ENCODE peak calls at places on chromosomes 7 and 10, in eight cellular contexts. M is DND-41, F is NT2/D1, T is aorta, R is Caco-2, S is sigmoid colon, H is left ventricle myocardium inferior, J is mucosa of descending colon. Q is an unnamed sample.
A peak's percentile ranks its signal among the peaks of the same experiment; 100 is the strongest.

GRCh38 chr7:131194070-131194865 is 133.4 kb upstream of the MKLN1 start:
- DNase-seq in M (no peak), J (no peak), R (no peak), S (no peak), H (no peak), T (no peak), F (no peak), Q (no peak)

GRCh38 chr10:91691981-91692380 is 59.1 kb upstream of the PPP1R3C start:
- DNase-seq in F (no peak), S (no peak), R (no peak), T (no peak), H (no peak), M (no peak), J (no peak), Q (no peak)

GRCh38 chr7:127769696-127770400 is 117.9 kb downstream of the SND1 start:
- DNase-seq in H (no peak), T (no peak), R (no peak), M (no peak), F (no peak), J (no peak), S (no peak), Q (no peak)

GRCh38 chr7:14191686-14192098 is 202.2 kb upstream of the ETV1 start:
- DNase-seq in R (no peak), H (no peak), T (no peak), S (no peak), J (no peak), F (no peak), M (no peak), Q (no peak)

GRCh38 chr7:127391591-127392181 is 822 bp downstream of the ZNF800 start:
- DNase-seq in H (no peak), T (no peak), S (no peak), M (peak; percentile 54), J (peak; percentile 77), R (peak; percentile 59), F (peak; percentile 1), Q (no peak)

GRCh38 chr7:74401137-74401859 is 52.4 kb upstream of the GTF2IRD1 start:
- DNase-seq in F (peak; percentile 71), R (peak; percentile 83), M (peak; percentile 72), H (peak; percentile 63), J (peak; percentile 77), T (peak; percentile 89), S (peak; percentile 83), Q (peak; percentile 90)

GRCh38 chr10:35340975-35341374 is 4.7 kb downstream of the CCNY start:
- DNase-seq in M (no peak), R (peak; percentile 13), T (no peak), F (no peak), J (no peak), H (no peak), S (no peak), Q (no peak)

GRCh38 chr7:121330053-121330833 is 1.4 kb downstream of the WNT16 start:
- DNase-seq in T (no peak), S (no peak), M (no peak), F (peak; percentile 32), J (peak; percentile 35), R (no peak), H (no peak), Q (no peak)

GRCh38 chr7:101690061-101690460 is 61.0 kb upstream of the MYL10 start:
- DNase-seq in F (no peak), R (no peak), S (no peak), J (peak; percentile 68), H (peak; percentile 23), T (no peak), M (no peak), Q (no peak)

GRCh38 chr7:116652793-116653192 is 19.2 kb upstream of the MET start:
- DNase-seq in T (no peak), R (no peak), H (no peak), F (no peak), S (no peak), J (no peak), M (no peak), Q (no peak)

GRCh38 chr10:21662635-21663034 is 128.6 kb downstream of the MLLT10 start:
- DNase-seq in J (no peak), M (no peak), F (no peak), H (no peak), T (no peak), R (no peak), S (no peak), Q (no peak)

GRCh38 chr10:6218692-6219493 is 16.2 kb downstream of the PFKFB3 start:
- DNase-seq in H (no peak), M (no peak), J (no peak), R (no peak), S (peak; percentile 61), F (no peak), T (peak; percentile 69), Q (no peak)

GRCh38 chr10:101031796-101032636 is 982 bp downstream of the SFXN3 start:
- DNase-seq in J (peak; percentile 86), F (no peak), R (peak; percentile 64), S (peak; percentile 90), M (peak; percentile 59), H (peak; percentile 87), T (peak; percentile 95), Q (no peak)

DNA sequence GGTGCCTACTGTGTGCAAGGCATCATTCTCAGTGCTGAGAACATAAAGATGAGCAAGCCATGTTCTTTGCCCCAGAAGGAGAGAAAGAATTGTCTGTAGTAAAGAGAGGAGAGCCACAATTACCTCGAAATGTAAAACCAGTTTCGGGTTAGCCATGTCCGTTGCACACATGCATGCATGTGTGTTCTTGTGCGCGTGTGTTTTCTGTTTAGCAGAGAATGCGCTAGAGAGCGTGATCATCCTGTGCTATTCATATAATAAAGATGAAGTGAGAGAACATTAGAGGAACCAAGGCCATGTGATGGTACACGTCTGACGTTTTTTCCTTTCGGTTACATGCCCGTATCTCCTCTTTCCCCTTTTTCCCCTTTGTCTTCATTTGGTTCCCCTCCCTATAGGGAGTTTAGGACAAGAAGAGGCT is 158.2 kb downstream of the CELF2 start:
- DNase-seq in H (no peak), T (no peak), R (no peak), S (no peak), F (no peak), M (no peak), J (no peak), Q (no peak)
- H3K4me1 ChIP-seq in H (peaks cover 98% of the 10 kb centered on the region), T (no peaks in the 10 kb centered on the region), R (no peaks in the 10 kb centered on the region), S (no peaks in the 10 kb centered on the region), F (no peaks in the 10 kb centered on the region), M (peaks cover 96% of the 10 kb centered on the region), J (no peaks in the 10 kb centered on the region), Q (no peaks in the 10 kb centered on the region)

GRCh38 chr7:229184-229964 is 37.0 kb downstream of the FAM20C start:
- DNase-seq in T (peak; percentile 93), H (peak; percentile 75), F (no peak), S (peak; percentile 96), J (peak; percentile 54), M (no peak), R (no peak), Q (no peak)

GRCh38 chr7:231030-231857 is 38.9 kb downstream of the FAM20C start:
- DNase-seq in S (peak; percentile 73), J (no peak), M (no peak), H (no peak), T (no peak), F (no peak), R (no peak), Q (no peak)

GRCh38 chr7:228610-229009 is 36.2 kb downstream of the FAM20C start:
- DNase-seq in S (no peak), F (no peak), H (no peak), M (no peak), T (no peak), R (no peak), J (no peak), Q (no peak)

GRCh38 chr7:231858-232246 is 39.5 kb downstream of the FAM20C start:
- DNase-seq in J (no peak), M (no peak), F (no peak), T (no peak), R (no peak), S (peak; percentile 67), H (no peak), Q (no peak)

DNA sequence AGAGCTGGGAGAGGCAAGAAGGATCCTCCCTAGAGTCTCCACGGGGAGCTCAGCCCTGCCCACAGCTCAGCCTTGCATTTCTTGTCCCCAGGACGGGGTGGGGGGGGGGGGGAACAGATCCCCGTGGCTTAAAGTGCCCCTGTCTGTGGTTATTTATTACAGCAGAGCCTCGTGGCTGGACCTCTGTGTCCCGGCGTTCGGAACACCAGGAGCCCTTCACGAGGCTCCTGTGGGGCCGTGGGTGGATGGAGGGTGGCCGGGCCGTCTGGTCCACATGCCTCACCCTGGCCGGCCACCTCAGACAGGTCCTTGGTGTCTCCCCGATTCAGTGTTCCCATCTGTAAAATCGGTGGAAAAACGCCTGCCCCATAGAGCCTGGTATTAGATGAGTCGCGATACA is 37.9 kb downstream of the FAM20C start:
- DNase-seq in S (no peak), J (no peak), M (no peak), H (no peak), F (no peak), T (no peak), R (no peak), Q (no peak)
- H3K4me1 ChIP-seq in S (peaks cover 92% of the 10 kb centered on the region), J (peaks cover 2% of the 10 kb centered on the region), M (no peaks in the 10 kb centered on the region), H (peaks cover 68% of the 10 kb centered on the region), F (peaks cover 23% of the 10 kb centered on the region), T (no peaks in the 10 kb centered on the region), R (peaks cover 11% of the 10 kb centered on the region), Q (no peaks in the 10 kb centered on the region)

GRCh38 chr7:94050046-94050445 is 45.9 kb upstream of the BET1 start:
- DNase-seq in F (no peak), J (no peak), H (no peak), R (no peak), T (no peak), M (no peak), S (no peak), Q (no peak)

GRCh38 chr7:94047965-94048364 is 43.8 kb upstream of the BET1 start:
- DNase-seq in S (no peak), H (no peak), F (no peak), T (no peak), J (no peak), M (no peak), R (no peak), Q (no peak)

GRCh38 chr7:94053532-94053931 is 49.4 kb upstream of the BET1 start:
- DNase-seq in M (no peak), J (no peak), H (no peak), S (no peak), T (no peak), R (no peak), F (no peak), Q (no peak)

GRCh38 chr7:94052398-94053180 is 48.4 kb upstream of the BET1 start:
- DNase-seq in S (no peak), H (no peak), R (no peak), J (no peak), F (no peak), M (no peak), T (no peak), Q (no peak)

DNA sequence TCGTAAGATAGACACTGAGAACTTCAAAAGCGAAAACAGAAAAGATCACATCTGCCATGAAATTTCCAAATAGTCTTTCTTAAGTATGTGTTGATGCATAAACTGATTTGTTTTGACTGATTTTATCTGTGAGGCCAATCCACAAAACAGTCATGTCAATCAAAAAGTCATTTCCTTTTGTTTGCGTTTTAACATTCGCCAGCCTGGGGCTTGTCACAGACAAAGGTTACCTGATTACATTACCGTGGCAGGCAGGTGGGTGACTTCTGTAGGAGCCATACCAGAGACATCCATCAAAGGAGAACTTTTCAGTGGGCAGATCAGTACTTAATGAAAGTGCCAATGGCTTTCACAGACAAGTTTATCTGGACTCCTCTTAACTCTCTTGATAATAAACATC is 45.5 kb upstream of the BET1 start:
- DNase-seq in R (no peak), T (no peak), H (no peak), J (no peak), F (no peak), M (no peak), S (no peak), Q (no peak)
- H3K4me1 ChIP-seq in R (no peaks in the 10 kb centered on the region), T (no peaks in the 10 kb centered on the region), H (no peaks in the 10 kb centered on the region), J (no peaks in the 10 kb centered on the region), F (no peaks in the 10 kb centered on the region), M (no peaks in the 10 kb centered on the region), S (no peaks in the 10 kb centered on the region), Q (no peaks in the 10 kb centered on the region)

GRCh38 chr10:97363071-97363470 is 28.5 kb upstream of the FRAT2 start:
- DNase-seq in F (no peak), R (no peak), H (no peak), T (no peak), J (no peak), M (no peak), S (no peak), Q (no peak)
- H3K4me1 ChIP-seq in F (peaks cover 3% of the 10 kb centered on the region), R (no peaks in the 10 kb centered on the region), H (peaks cover 9% of the 10 kb centered on the region), T (no peaks in the 10 kb centered on the region), J (no peaks in the 10 kb centered on the region), M (no peaks in the 10 kb centered on the region), S (no peaks in the 10 kb centered on the region), Q (no peaks in the 10 kb centered on the region)

Q was measured in iPS DF 6.9.